ENCODE peak calls at places on chromosomes 6 and 20, in five cellular contexts. A, X, O, N and Z are unnamed samples.

GRCh38 chr6:15689586-15690450 is 27.0 kb upstream of the DTNBP1 start:
- DNase-seq in A (no peak), X (no peak), O (no peak), N (no peak), Z (no peak)

GRCh38 chr6:170263410-170263809 is 27.5 kb downstream of the DLL1 start:
- DNase-seq in A (no peak), X (no peak), O (no peak), N (no peak), Z (no peak)

GRCh38 chr20:23081263-23081811 is 4.8 kb downstream of the CD93 start:
- DNase-seq in A (no peak), X (no peak), O (no peak), N (no peak), Z (no peak)

GRCh38 chr6:84892666-84893065 is 128.3 kb upstream of the TBX18 start:
- DNase-seq in A (no peak), X (no peak), O (no peak), N (no peak), Z (no peak)

GRCh38 chr6:34884996-34885395 is 2.8 kb downstream of the TAF11 start:
- DNase-seq in A (no peak), X (no peak), O (no peak), N (no peak), Z (no peak)

GRCh38 chr6:163438940-163439335 is 24.4 kb downstream of the QKI start:
- DNase-seq in A (no peak), X (no peak), O (peak), N (no peak), Z (no peak)

GRCh38 chr6:2949536-2950083 is 21.8 kb downstream of the SERPINB6 start:
- DNase-seq in A (no peak), X (no peak), O (no peak), N (no peak), Z (no peak)

GRCh38 chr6:117411474-117411873 is 14.3 kb downstream of the ROS1 start:
- DNase-seq in A (no peak), X (no peak), O (no peak), N (no peak), Z (no peak)

GRCh38 chr6:146598785-146599405 is at the start of gene ADGB:
- DNase-seq in A (peak), X (peak), O (peak), N (no peak), Z (peak)

GRCh38 chr20:23508896-23509579 is 18.1 kb downstream of the CST8 start:
- DNase-seq in A (no peak), X (peak), O (no peak), N (no peak), Z (no peak)

GRCh38 chr20:41178904-41179432 is 41.6 kb downstream of the PLCG1 start:
- DNase-seq in A (no peak), X (no peak), O (peak), N (no peak), Z (peak)

GRCh38 chr6:142913036-142913510 is 31.9 kb downstream of the HIVEP2 start:
- DNase-seq in A (no peak), X (no peak), O (no peak), N (no peak), Z (no peak)

GRCh38 chr6:94389218-94389617 is 969.9 kb upstream of the EPHA7 start:
- DNase-seq in A (no peak), X (no peak), O (no peak), N (no peak), Z (no peak)

GRCh38 chr6:165925474-165926156 is 242.0 kb downstream of the TBXT start:
- DNase-seq in A (no peak), X (no peak), O (no peak), N (no peak), Z (no peak)

GRCh38 chr20:15799871-15800270 is 773.4 kb downstream of the KIF16B start:
- DNase-seq in A (no peak), X (no peak), O (no peak), N (no peak), Z (no peak)

GRCh38 chr6:31776961-31777666 is at the start of gene VWA7:
- DNase-seq in A (peak), X (peak), O (peak), N (peak), Z (no peak)

GRCh38 chr6:19864285-19864684 is 27.1 kb downstream of the ID4 start:
- DNase-seq in A (no peak), X (no peak), O (no peak), N (no peak), Z (no peak)

GRCh38 chr6:111741177-111741952 is 131.9 kb downstream of the FYN start:
- DNase-seq in A (no peak), X (no peak), O (no peak), N (no peak), Z (no peak)

GRCh38 chr6:82337688-82338257 is 25.8 kb upstream of the TPBG start:
- DNase-seq in A (no peak), X (no peak), O (no peak), N (no peak), Z (no peak)

GRCh38 chr20:47784256-47784598 is 1.1 kb downstream of the SULF2 start:
- DNase-seq in A (no peak), X (no peak), O (no peak), N (no peak), Z (no peak)

GRCh38 chr6:2839982-2840793 is 1.5 kb downstream of the SERPINB1 start:
- DNase-seq in A (peak), X (no peak), O (no peak), N (no peak), Z (no peak)

GRCh38 chr6:49336514-49337131 is 126.4 kb downstream of the MMUT start:
- DNase-seq in A (no peak), X (no peak), O (no peak), N (no peak), Z (no peak)

GRCh38 chr6:152637422-152638047 is 373 bp upstream of the SYNE1 start:
- DNase-seq in A (peak), X (no peak), O (no peak), N (no peak), Z (no peak)

GRCh38 chr20:45179166-45179565 is 4.5 kb downstream of the PI3 start:
- DNase-seq in A (no peak), X (no peak), O (no peak), N (no peak), Z (no peak)

GRCh38 chr6:107731422-107732319 is 92.4 kb downstream of the SCML4 start:
- DNase-seq in A (no peak), X (peak), O (no peak), N (no peak), Z (no peak)

GRCh38 chr6:107729098-107729497 is 95.0 kb downstream of the SCML4 start:
- DNase-seq in A (no peak), X (no peak), O (no peak), N (no peak), Z (no peak)

GRCh38 chr6:107728564-107728897 is 95.6 kb downstream of the SCML4 start:
- DNase-seq in A (no peak), X (no peak), O (no peak), N (no peak), Z (no peak)

GRCh38 chr6:107730683-107731314 is 93.3 kb downstream of the SCML4 start:
- DNase-seq in A (no peak), X (no peak), O (no peak), N (no peak), Z (no peak)

GRCh38 chr6:107730106-107730505 is 94.0 kb downstream of the SCML4 start:
- DNase-seq in A (no peak), X (no peak), O (no peak), N (no peak), Z (no peak)
- TF ChIP-seq CTCF in A (no peak), X (no peak), O (no peak), N (no peak), Z (no peak)

GRCh38 chr6:11909696-11910132 is 102.4 kb upstream of the HIVEP1 start:
- DNase-seq in A (peak), X (no peak), O (no peak), N (no peak), Z (no peak)

GRCh38 chr6:11911535-11911934 is 100.6 kb upstream of the HIVEP1 start:
- DNase-seq in A (peak), X (no peak), O (no peak), N (no peak), Z (no peak)

GRCh38 chr6:11908706-11909105 is 103.4 kb upstream of the HIVEP1 start:
- DNase-seq in A (no peak), X (no peak), O (no peak), N (no peak), Z (no peak)

GRCh38 chr6:11918021-11918738 is 93.9 kb upstream of the HIVEP1 start:
- DNase-seq in A (peak), X (no peak), O (no peak), N (no peak), Z (peak)

GRCh38 chr6:11912420-11912819 is 99.7 kb upstream of the HIVEP1 start:
- DNase-seq in A (no peak), X (no peak), O (no peak), N (no peak), Z (no peak)
- TF ChIP-seq CTCF in A (peak), X (no peak), O (no peak), N (no peak), Z (no peak)

GRCh38 chr6:12288844-12289654 is 1.1 kb upstream of the EDN1 start:
- DNase-seq in A (peak), X (no peak), O (no peak), N (no peak), Z (no peak)

GRCh38 chr6:12291083-12291784 is 1.1 kb downstream of the EDN1 start:
- DNase-seq in A (no peak), X (no peak), O (no peak), N (no peak), Z (no peak)

GRCh38 chr6:12288211-12288618 is 1.9 kb upstream of the EDN1 start:
- DNase-seq in A (no peak), X (peak), O (peak), N (no peak), Z (no peak)

GRCh38 chr6:12290490-12290820 is 294 bp downstream of the EDN1 start:
- DNase-seq in A (no peak), X (no peak), O (no peak), N (no peak), Z (no peak)

DNA sequence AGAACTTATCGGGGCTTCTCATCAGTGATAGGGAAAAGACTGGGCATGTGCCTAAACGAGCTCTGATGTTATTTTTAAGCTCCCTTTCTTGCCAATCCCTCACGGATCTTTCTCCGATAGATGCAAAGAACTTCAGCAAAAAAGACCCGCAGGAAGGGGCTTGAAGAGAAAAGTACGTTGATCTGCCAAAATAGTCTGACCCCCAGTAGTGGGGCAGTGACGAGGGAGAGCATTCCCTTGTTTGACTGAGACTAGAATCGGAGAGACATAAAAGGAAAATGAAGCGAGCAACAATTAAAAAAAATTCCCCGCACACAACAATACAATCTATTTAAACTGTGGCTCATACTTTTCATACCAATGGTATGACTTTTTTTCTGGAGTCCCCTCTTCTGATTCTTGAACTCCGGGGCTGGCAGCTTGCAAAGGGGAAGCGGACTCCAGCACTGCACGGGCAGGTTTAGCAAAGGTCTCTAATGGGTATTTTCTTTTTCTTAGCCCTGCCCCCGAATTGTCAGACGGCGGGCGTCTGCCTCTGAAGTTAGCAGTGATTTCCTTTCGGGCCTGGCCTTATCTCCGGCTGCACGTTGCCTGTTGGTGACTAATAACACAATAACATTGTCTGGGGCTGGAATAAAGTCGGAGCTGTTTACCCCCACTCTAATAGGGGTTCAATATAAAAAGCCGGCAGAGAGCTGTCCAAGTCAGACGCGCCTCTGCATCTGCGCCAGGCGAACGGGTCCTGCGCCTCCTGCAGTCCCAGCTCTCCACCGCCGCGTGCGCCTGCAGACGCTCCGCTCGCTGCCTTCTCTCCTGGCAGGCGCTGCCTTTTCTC is at the start of gene EDN1:
- DNase-seq in A (peak), X (peak), O (peak), N (peak), Z (peak)
- TF ChIP-seq CTCF in A (peak), X (peak), O (peak), N (no peak), Z (no peak)

GRCh38 chr6:141682391-141682790 is 450.3 kb upstream of the GJE1 start:
- DNase-seq in A (no peak), X (no peak), O (no peak), N (no peak), Z (no peak)

GRCh38 chr6:141675957-141676356 is 456.8 kb upstream of the GJE1 start:
- DNase-seq in A (peak), X (no peak), O (no peak), N (no peak), Z (no peak)

DNA sequence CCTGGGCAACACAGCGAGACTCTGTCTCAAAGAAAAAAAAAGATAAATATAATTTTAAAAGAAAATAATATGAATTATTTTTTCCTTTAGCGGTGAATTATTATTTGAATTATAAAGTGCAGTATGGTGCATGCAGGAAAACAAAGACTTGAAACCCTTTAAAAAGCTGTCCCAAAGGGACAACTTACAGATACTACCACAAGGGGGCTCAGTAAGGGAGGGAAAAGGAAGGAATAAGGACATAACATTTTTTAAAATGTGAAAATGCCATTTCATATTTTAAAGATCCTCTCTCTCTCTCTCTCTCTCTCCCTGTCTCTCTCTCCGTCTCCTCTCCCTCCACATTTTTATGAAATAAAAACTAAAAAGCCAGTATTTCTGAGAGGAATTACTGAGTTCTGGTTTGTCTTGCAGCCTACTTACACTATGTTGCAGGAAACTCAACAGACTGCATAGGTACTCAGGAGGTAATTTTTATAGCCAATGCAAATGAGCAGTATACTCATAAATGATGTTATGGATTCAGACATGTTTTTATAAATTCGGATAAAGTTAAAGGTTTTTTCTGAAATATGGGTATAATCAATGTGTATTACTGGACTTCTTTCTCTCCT is 455.0 kb upstream of the GJE1 start:
- DNase-seq in A (peak), X (no peak), O (no peak), N (no peak), Z (no peak)
- TF ChIP-seq CTCF in A (peak), X (no peak), O (peak), N (no peak), Z (peak)

GRCh38 chr6:86937219-86938079 is at the start of gene HTR1E:
- DNase-seq in A (no peak), X (peak), O (no peak), N (no peak), Z (peak)
- TF ChIP-seq CTCF in A (peak), X (no peak), O (peak), N (no peak), Z (no peak)

DNA sequence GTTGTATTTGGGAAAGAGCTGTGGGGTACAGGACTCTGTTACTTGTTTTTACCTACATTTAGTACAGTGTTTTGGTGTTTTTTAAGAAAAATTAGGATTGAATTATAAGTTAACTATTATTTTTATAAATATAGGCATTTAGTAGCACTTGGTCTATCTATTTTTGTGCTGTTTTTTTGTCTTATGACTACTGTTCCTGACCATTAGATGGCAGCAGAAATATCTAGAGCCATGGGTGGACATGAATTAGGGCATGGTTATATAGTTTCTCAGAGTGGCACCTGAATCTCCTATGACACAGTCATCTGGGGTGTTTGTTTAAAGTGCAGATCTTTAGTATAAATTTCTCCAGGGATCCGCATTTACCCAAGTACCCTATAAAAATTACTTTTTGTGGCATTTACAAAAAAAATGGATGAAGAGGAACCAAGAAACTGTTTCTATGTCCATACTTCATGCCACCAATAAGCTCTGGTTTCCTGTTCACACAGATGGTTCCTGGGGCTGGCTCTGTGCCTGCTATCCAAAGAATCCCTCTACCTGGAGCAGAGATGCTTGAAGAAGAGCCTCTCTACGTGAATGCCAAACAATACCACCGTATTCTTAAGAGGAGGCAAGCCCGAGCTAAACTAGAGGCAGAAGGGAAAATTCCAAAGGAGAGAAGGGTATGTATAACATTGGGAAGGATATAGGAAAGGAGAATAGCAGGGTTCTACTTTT is 19.8 kb downstream of the NFYA start:
- DNase-seq in A (peak), X (no peak), O (no peak), N (no peak), Z (no peak)
- TF ChIP-seq CTCF in A (peak), X (no peak), O (peak), N (no peak), Z (peak)

GRCh38 chr6:29720863-29721262 is 2.4 kb upstream of the HLA-F start:
- DNase-seq in A (no peak), X (no peak), O (no peak), N (no peak), Z (no peak)
- TF ChIP-seq CTCF in A (no peak), X (no peak), O (no peak), N (no peak), Z (no peak)

DNA sequence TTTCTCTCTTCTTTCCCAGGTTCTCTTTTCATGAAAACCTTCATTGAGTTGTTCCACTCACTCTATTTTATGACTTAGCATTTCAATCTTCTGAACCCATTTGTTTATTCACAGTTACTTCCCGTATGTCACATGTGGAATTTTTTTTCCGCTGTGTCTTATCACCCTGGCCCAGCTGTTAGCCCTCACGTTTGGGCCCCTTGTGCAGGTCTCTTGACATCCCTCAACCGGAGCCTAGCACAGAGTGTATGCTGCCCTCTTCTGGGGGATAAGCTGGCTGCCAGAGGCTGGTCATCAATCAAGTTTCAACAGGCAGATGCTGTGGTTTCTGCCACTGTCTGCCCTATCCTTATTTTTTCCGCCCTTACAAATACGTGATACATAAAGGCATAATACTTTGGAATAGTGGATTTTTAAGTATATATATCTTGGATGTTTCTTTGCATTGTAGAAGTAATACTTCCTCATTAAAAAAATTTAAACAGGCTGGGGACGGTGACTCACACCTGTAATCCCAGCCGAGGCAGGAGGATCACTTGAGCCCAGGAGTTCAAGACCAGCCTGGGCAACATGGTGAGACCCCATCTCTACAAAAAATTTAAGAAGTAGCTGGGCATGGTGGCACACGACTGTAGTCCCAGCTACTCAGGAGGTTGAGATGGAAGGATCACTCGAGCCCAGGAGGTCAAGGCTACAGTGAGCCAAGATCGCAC is 38.8 kb upstream of the RNF8 start:
- DNase-seq in A (no peak), X (no peak), O (no peak), N (no peak), Z (no peak)
- TF ChIP-seq CTCF in A (peak), X (no peak), O (peak), N (no peak), Z (no peak)

GRCh38 chr6:51842487-51843469 is 244.6 kb downstream of the PKHD1 start:
- DNase-seq in A (no peak), X (no peak), O (no peak), N (no peak), Z (no peak)
- TF ChIP-seq CTCF in A (no peak), X (no peak), O (no peak), N (no peak), Z (no peak)